ENCODE peak calls at places on chromosomes 13 and 19, in four cellular contexts. H, C, Z and F are unnamed samples.

GRCh38 chr19:55467236-55468053 is 2.9 kb upstream of the C19orf85 start:
- DNase-seq in Z (no peak), C (peak; percentile 69), H (peak; percentile 81), F (peak; percentile 80)

GRCh38 chr19:52653161-52653560 is 15.0 kb upstream of the ZNF83 start:
- DNase-seq in H (no peak), C (no peak), Z (no peak), F (no peak)

GRCh38 chr13:25171517-25172302 is at the start of gene AMER2:
- DNase-seq in Z (no peak), C (no peak), H (no peak), F (peak; percentile 37)

GRCh38 chr13:106874308-106874707 is 306.4 kb upstream of the ARGLU1 start:
- DNase-seq in H (no peak), Z (no peak), C (no peak), F (no peak)

GRCh38 chr13:99384468-99384867 is 77.3 kb upstream of the GPR183 start:
- DNase-seq in Z (no peak), H (no peak), C (no peak), F (no peak)

GRCh38 chr13:98843482-98843877 is 91.0 kb upstream of the SLC15A1 start:
- DNase-seq in C (no peak), Z (no peak), H (no peak), F (no peak)

GRCh38 chr19:38385804-38386257 is 2.0 kb downstream of the GGN start:
- DNase-seq in Z (no peak), H (peak; percentile 33), C (no peak), F (peak; percentile 83)

GRCh38 chr13:105272660-105273631 is 1262.5 kb downstream of the EFNB2 start:
- DNase-seq in H (no peak), C (no peak), Z (no peak), F (no peak)

GRCh38 chr13:30576528-30576927 is 41.2 kb upstream of the USPL1 start:
- DNase-seq in H (no peak), Z (no peak), C (peak; percentile 1), F (no peak)

GRCh38 chr13:101473458-101473857 is 21.0 kb downstream of the ITGBL1 start:
- DNase-seq in Z (no peak), C (no peak), H (no peak), F (no peak)

GRCh38 chr13:40230833-40231266 is 435.6 kb downstream of the FOXO1 start:
- DNase-seq in Z (no peak), C (no peak), H (no peak), F (no peak)

GRCh38 chr19:29714371-29714952 is 599 bp downstream of the C19orf12 start:
- DNase-seq in Z (no peak), C (no peak), H (peak; percentile 64), F (no peak)

GRCh38 chr19:31294189-31294588 is 55.0 kb downstream of the TSHZ3 start:
- DNase-seq in C (no peak), Z (no peak), H (no peak), F (no peak)

GRCh38 chr19:14383898-14384669 is 2.8 kb downstream of the ADGRE5 start:
- DNase-seq in Z (no peak), C (no peak), H (peak; percentile 65), F (no peak)

GRCh38 chr19:15292847-15293582 is 39.3 kb downstream of the BRD4 start:
- DNase-seq in H (no peak), C (no peak), Z (no peak), F (no peak)

GRCh38 chr19:35309481-35310279 is 17.7 kb downstream of the MAG start:
- DNase-seq in Z (no peak), C (peak; percentile 87), H (peak; percentile 80), F (no peak)

GRCh38 chr13:108494991-108495661 is 134.3 kb upstream of the MYO16 start:
- DNase-seq in C (no peak), H (no peak), Z (no peak), F (peak; percentile 41)

GRCh38 chr19:35959040-35959967 is 23.1 kb downstream of the LRFN3 start:
- DNase-seq in Z (no peak), C (no peak), H (peak; percentile 54), F (peak; percentile 57)

GRCh38 chr19:19515764-19516519 is at the start of gene NDUFA13:
- DNase-seq in C (peak; percentile 90), Z (peak; percentile 89), H (peak; percentile 94), F (peak; percentile 97)
- TF ChIP-seq REST in C (peak; percentile 58), Z (peak; percentile 12), H (no peak), F (no peak)

GRCh38 chr13:113763961-113764792 is 5.2 kb downstream of the TMEM255B start:
- DNase-seq in C (no peak), H (no peak), Z (no peak), F (no peak)

GRCh38 chr13:113762075-113762474 is 3.0 kb downstream of the TMEM255B start:
- DNase-seq in Z (no peak), C (no peak), H (no peak), F (no peak)

GRCh38 chr13:113762538-113762937 is 3.5 kb downstream of the TMEM255B start:
- DNase-seq in Z (no peak), H (no peak), C (no peak), F (no peak)

GRCh38 chr13:113764793-113765190 is 5.8 kb downstream of the TMEM255B start:
- DNase-seq in C (no peak), Z (no peak), H (no peak), F (no peak)

DNA sequence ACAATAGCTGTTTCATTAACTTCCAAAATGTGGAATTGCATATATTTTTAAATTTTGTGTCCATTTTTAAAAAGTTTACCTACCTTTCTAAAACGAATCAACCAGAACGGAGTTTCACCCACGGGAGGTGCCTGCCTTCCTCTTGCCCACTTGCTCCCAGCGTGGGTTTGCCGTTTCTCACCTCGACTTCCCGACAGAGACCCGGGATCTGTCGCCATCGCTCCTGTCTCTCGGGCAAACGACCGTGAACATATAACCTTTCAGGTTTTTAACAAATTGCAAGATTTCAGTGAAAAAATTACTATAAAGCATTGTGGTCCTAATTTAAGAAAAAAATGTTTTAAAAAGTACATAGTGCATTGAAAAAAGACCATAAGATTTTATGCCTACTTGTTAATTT is 4.2 kb downstream of the TMEM255B start:
- DNase-seq in H (no peak), C (no peak), Z (no peak), F (no peak)
- TF ChIP-seq CREB1 in H (no peak), C (no peak), Z (no peak), F (no peak)

DNA sequence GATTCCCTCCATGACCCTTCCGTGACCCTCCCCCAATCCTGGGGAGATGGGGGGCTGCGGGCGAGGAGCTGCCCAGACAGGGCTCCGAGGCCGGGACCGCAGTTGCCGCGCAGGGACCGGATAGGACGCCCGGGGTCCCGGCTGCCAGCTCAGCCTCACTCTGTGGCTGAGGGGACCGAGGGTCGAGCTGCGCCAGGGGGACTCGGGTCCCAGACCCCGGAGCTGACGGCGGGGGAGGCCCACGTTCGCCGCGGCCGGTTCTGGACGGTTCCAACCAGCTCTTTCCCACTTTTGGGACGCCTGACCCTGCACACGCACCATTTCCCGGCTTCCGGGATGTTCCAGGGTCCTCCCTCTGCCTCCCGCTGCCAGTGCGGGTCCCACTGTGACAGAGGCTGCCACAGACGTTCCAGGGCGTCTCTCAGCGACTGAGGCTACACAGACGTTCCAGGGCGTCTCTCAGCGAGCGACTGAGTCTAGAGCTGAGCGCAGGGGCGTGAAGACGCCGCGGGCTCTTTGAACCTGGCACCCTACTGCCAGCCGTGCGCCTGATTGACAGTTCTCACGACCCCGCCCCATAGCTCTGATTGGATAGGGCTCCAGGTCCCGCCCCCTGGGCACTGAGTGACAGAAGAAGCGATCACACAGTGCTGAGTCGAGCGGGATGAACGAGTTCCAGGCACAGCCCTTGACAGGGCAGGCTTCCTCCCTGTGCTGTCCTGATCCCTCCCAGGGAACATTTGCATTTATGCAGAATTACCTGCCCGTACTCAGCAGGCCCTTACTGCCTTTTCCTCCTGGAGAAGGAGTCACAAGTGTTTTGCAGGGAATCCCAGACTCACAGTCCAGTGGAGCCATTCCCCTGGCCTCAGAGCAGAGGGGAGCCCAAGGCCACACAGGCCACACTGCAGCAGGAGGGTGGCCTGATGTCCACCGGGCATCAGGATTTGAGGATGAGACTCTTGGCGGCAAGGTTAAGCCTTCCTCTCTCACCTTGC is at the start of gene ZNF563:
- DNase-seq in H (peak; percentile 74), C (peak; percentile 94), Z (peak; percentile 93), F (peak; percentile 100)
- TF ChIP-seq REST in H (no peak), C (peak; percentile 30), Z (peak; percentile 23), F (no peak)

GRCh38 chr19:58395979-58396627 is 647 bp downstream of the RNF225 start:
- DNase-seq in H (peak; percentile 16), C (no peak), Z (no peak), F (peak; percentile 71)
- TF ChIP-seq CREB1 in H (no peak), C (no peak), Z (peak; percentile 2), F (no peak)

DNA sequence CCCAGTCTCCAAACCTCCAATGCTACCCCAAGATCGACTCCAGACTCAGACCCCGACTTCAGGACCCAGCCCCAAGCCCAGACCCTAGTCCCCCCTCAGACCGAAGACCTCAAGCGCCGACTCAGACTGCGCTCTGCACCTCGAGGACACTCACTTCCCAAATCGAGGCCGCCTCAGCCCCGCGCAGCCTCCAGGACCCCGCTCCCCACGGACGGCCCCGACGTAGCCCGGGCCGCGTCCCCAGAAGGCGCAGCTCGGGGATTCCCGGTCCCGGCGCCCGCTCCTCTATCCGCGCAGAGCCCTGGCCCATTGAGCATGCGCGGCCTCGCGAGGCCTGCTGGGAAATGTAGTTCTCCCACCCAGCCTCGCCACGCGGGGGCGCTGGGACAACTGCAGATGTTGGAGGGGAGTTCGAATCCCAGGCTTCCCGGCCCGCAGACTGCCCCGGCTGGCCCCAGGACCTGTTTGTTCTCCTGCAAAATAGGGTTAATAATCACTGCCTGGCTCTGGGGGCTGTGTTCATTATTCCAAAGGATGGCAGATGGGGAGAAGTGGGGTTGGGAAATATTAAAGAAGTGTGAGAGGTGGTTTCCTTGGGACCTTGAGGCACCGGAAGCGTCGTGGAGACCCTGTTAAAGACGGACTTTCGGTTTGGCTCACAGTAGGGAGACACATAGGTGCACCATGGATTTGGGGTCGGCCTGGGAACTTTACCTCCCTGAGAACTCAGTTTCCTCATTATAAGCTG is at the start of gene APBA3:
- DNase-seq in C (peak; percentile 86), H (peak; percentile 91), Z (peak; percentile 71), F (peak; percentile 94)
- TF ChIP-seq REST in C (no peak), H (peak; percentile 52), Z (no peak), F (no peak)

DNA sequence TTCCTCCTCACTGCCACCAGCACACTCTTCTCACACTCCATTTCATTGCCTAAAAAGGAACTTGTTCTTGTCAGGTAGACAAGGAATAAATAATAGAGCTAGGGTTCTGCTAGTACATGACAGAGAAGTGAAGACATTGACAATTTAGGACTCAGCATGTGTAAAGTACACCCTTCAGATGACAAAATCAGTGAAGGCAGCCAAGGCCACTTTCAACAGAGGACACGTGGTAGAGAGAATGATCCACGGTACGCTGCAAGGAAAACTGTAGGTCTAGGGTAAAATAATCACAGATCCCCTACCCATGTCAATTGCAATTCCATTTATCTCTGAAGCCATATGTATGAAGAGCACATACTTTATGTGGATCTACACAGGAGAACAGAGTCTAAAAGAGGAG is 7.2 kb upstream of the SPATA13 start:
- DNase-seq in Z (no peak), H (no peak), C (no peak), F (no peak)
- TF ChIP-seq CREB1 in Z (no peak), H (no peak), C (no peak), F (no peak)

DNA sequence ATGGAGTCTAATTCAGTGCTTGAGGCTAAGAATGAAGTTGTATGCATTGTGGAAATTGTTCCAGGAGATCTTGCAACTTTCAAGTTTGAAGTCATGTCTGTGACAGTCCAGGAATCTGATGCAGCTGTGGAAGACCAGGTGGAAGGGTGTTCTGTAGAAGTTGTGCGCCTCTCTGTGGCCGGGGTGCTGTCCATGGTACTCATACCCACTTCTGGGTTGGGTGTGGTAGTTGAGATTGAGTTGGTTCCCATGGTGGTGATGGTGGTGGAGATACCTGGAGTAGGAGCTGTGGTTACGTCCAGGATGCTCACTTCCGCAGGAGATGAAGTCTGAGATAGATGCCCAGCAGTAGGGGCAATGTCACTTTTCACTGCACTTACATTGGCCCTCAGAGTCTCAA is 44.3 kb downstream of the MUC16 start:
- DNase-seq in Z (no peak), C (no peak), H (peak; percentile 22), F (no peak)
- TF ChIP-seq REST in Z (peak; percentile 67), C (peak; percentile 87), H (peak; percentile 92), F (peak; percentile 36)